ENCODE peak calls at places on chromosomes 4 and X, in six cellular contexts. One of them, this sample, is unnamed.

GRCh38 chrX:9188117-9188516 is 154.2 kb upstream of the FAM9B start:
- DNase-seq in IMR-90: no peak
- DNase-seq in H1: no peak
- DNase-seq in mesendoderm: no peak
- DNase-seq in trophoblast cell: no peak
- DNase-seq in neuronal stem cell: no peak
- DNase-seq in this sample: no peak

GRCh38 chrX:135974279-135974856 is 580 bp upstream of the MMGT1 start:
- DNase-seq in mesendoderm: peak
- DNase-seq in H1: peak
- DNase-seq in trophoblast cell: peak
- DNase-seq in neuronal stem cell: peak
- DNase-seq in IMR-90: peak
- DNase-seq in this sample: peak

GRCh38 chr4:92307156-92307555 is 3.4 kb downstream of the GRID2 start:
- DNase-seq in neuronal stem cell: no peak
- DNase-seq in H1: no peak
- DNase-seq in trophoblast cell: no peak
- DNase-seq in IMR-90: no peak
- DNase-seq in mesendoderm: no peak
- DNase-seq in this sample: no peak

GRCh38 chr4:44448548-44449443 is at the start of gene KCTD8:
- DNase-seq in neuronal stem cell: peak
- DNase-seq in IMR-90: peak
- DNase-seq in trophoblast cell: peak
- DNase-seq in H1: peak
- DNase-seq in mesendoderm: peak
- DNase-seq in this sample: peak

GRCh38 chrX:111812889-111813563 is 63.0 kb upstream of the TRPC5OS start:
- DNase-seq in mesendoderm: no peak
- DNase-seq in H1: no peak
- DNase-seq in trophoblast cell: no peak
- DNase-seq in IMR-90: no peak
- DNase-seq in neuronal stem cell: no peak
- DNase-seq in this sample: no peak

GRCh38 chr4:53478671-53479456 is 101.4 kb downstream of the FIP1L1 start:
- DNase-seq in IMR-90: peak
- DNase-seq in neuronal stem cell: no peak
- DNase-seq in mesendoderm: no peak
- DNase-seq in H1: no peak
- DNase-seq in trophoblast cell: no peak
- DNase-seq in this sample: peak

GRCh38 chr4:128512767-128513322 is 225.2 kb upstream of the PGRMC2 start:
- DNase-seq in neuronal stem cell: no peak
- DNase-seq in mesendoderm: no peak
- DNase-seq in H1: no peak
- DNase-seq in IMR-90: no peak
- DNase-seq in trophoblast cell: no peak
- DNase-seq in this sample: peak

GRCh38 chr4:173214661-173215060 is 46.0 kb downstream of the GALNT7 start:
- DNase-seq in mesendoderm: no peak
- DNase-seq in H1: no peak
- DNase-seq in IMR-90: peak
- DNase-seq in trophoblast cell: no peak
- DNase-seq in neuronal stem cell: no peak
- DNase-seq in this sample: no peak

GRCh38 chr4:107035711-107036601 is at the start of gene DKK2:
- DNase-seq in trophoblast cell: no peak
- DNase-seq in mesendoderm: peak
- DNase-seq in neuronal stem cell: peak
- DNase-seq in H1: peak
- DNase-seq in IMR-90: peak
- DNase-seq in this sample: peak

GRCh38 chr4:6674500-6675149 is 19.1 kb upstream of the S100P start:
- DNase-seq in IMR-90: peak
- DNase-seq in H1: no peak
- DNase-seq in neuronal stem cell: peak
- DNase-seq in trophoblast cell: no peak
- DNase-seq in mesendoderm: peak
- DNase-seq in this sample: peak

GRCh38 chrX:10240918-10241317 is 84.1 kb downstream of the CLCN4 start:
- DNase-seq in neuronal stem cell: no peak
- DNase-seq in H1: no peak
- DNase-seq in trophoblast cell: no peak
- DNase-seq in mesendoderm: no peak
- DNase-seq in IMR-90: peak
- DNase-seq in this sample: peak

GRCh38 chr4:173494013-173494970 is 35.7 kb downstream of the HAND2 start:
- DNase-seq in trophoblast cell: peak
- DNase-seq in H1: peak
- DNase-seq in IMR-90: peak
- DNase-seq in mesendoderm: peak
- DNase-seq in neuronal stem cell: no peak
- DNase-seq in this sample: peak

GRCh38 chr4:108512615-108513505 is 107.5 kb upstream of the RPL34 start:
- DNase-seq in trophoblast cell: no peak
- DNase-seq in IMR-90: peak
- DNase-seq in neuronal stem cell: peak
- DNase-seq in mesendoderm: peak
- DNase-seq in H1: peak
- DNase-seq in this sample: peak

GRCh38 chr4:140367738-140368137 is 5.7 kb upstream of the SCOC start:
- DNase-seq in H1: no peak
- DNase-seq in mesendoderm: no peak
- DNase-seq in IMR-90: peak
- DNase-seq in trophoblast cell: no peak
- DNase-seq in neuronal stem cell: no peak
- DNase-seq in this sample: no peak

GRCh38 chrX:30615229-30615628 is 37.7 kb upstream of the TASL start:
- DNase-seq in trophoblast cell: no peak
- DNase-seq in IMR-90: peak
- DNase-seq in H1: no peak
- DNase-seq in neuronal stem cell: no peak
- DNase-seq in mesendoderm: no peak
- DNase-seq in this sample: no peak

GRCh38 chr4:153232768-153233167 is 28.5 kb downstream of the TRIM2 start:
- DNase-seq in neuronal stem cell: no peak
- DNase-seq in trophoblast cell: no peak
- DNase-seq in mesendoderm: peak
- DNase-seq in IMR-90: no peak
- DNase-seq in H1: peak
- DNase-seq in this sample: peak

GRCh38 chr4:153259679-153260078 is 55.4 kb downstream of the TRIM2 start:
- DNase-seq in mesendoderm: no peak
- DNase-seq in neuronal stem cell: no peak
- DNase-seq in IMR-90: no peak
- DNase-seq in H1: no peak
- DNase-seq in trophoblast cell: no peak
- DNase-seq in this sample: no peak

GRCh38 chr4:143711543-143712159 is 11.2 kb upstream of the FREM3 start:
- DNase-seq in H1: no peak
- DNase-seq in IMR-90: no peak
- DNase-seq in neuronal stem cell: no peak
- DNase-seq in trophoblast cell: no peak
- DNase-seq in mesendoderm: peak
- DNase-seq in this sample: no peak

GRCh38 chr4:132642196-132642817 is 506.8 kb upstream of the PCDH10 start:
- DNase-seq in mesendoderm: peak
- DNase-seq in H1: peak
- DNase-seq in IMR-90: peak
- DNase-seq in neuronal stem cell: peak
- DNase-seq in trophoblast cell: peak
- DNase-seq in this sample: peak

DNA sequence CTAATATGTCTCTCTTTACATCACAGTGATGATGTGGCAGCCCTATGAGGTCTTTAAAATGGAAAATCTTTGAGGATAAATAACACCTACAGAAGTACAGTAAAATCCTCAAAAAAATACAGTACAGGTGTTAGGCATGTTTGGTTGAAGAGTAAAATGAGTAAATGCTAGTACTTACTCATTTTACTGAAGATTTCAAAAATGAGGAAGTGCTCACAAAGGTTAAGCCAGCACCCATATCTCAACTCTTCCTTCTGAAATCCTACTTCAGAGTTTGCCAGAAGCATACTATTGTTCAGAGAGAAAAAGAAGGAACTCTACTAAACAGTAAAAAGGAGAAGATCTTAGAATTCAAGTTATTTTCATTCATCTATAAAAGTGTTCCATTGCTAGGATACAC is 130.9 kb downstream of the CBR4 start:
- DNase-seq in trophoblast cell: peak
- DNase-seq in neuronal stem cell: no peak
- DNase-seq in H1: no peak
- DNase-seq in mesendoderm: no peak
- DNase-seq in IMR-90: no peak
- DNase-seq in this sample: no peak
- H3K4me3 ChIP-seq in trophoblast cell: no peak
- H3K4me3 ChIP-seq in neuronal stem cell: no peak
- H3K4me3 ChIP-seq in H1: no peak
- H3K4me3 ChIP-seq in mesendoderm: no peak
- H3K4me3 ChIP-seq in IMR-90: no peak
- H3K4me3 ChIP-seq in this sample: peak

GRCh38 chr4:87030606-87031441 is 96.0 kb downstream of the AFF1 start:
- DNase-seq in H1: no peak
- DNase-seq in neuronal stem cell: no peak
- DNase-seq in IMR-90: peak
- DNase-seq in mesendoderm: peak
- DNase-seq in trophoblast cell: no peak
- DNase-seq in this sample: peak

GRCh38 chr4:87034527-87034926 is 99.7 kb downstream of the AFF1 start:
- DNase-seq in IMR-90: no peak
- DNase-seq in trophoblast cell: no peak
- DNase-seq in H1: no peak
- DNase-seq in neuronal stem cell: no peak
- DNase-seq in mesendoderm: no peak
- DNase-seq in this sample: no peak

GRCh38 chr4:87033902-87034301 is 99.1 kb downstream of the AFF1 start:
- DNase-seq in IMR-90: no peak
- DNase-seq in neuronal stem cell: no peak
- DNase-seq in mesendoderm: peak
- DNase-seq in H1: no peak
- DNase-seq in trophoblast cell: no peak
- DNase-seq in this sample: no peak

GRCh38 chr4:87031946-87032345 is 97.1 kb downstream of the AFF1 start:
- DNase-seq in trophoblast cell: no peak
- DNase-seq in IMR-90: no peak
- DNase-seq in mesendoderm: no peak
- DNase-seq in neuronal stem cell: no peak
- DNase-seq in H1: no peak
- DNase-seq in this sample: no peak

GRCh38 chr4:87032884-87033533 is 98.2 kb downstream of the AFF1 start:
- DNase-seq in mesendoderm: no peak
- DNase-seq in neuronal stem cell: no peak
- DNase-seq in trophoblast cell: no peak
- DNase-seq in H1: no peak
- DNase-seq in IMR-90: peak
- DNase-seq in this sample: peak
- H2BK5ac ChIP-seq in mesendoderm: peak
- H2BK5ac ChIP-seq in neuronal stem cell: no peak
- H2BK5ac ChIP-seq in trophoblast cell: no peak
- H2BK5ac ChIP-seq in H1: peak
- H2BK5ac ChIP-seq in IMR-90: peak
- H2BK5ac ChIP-seq in this sample: no peak

DNA sequence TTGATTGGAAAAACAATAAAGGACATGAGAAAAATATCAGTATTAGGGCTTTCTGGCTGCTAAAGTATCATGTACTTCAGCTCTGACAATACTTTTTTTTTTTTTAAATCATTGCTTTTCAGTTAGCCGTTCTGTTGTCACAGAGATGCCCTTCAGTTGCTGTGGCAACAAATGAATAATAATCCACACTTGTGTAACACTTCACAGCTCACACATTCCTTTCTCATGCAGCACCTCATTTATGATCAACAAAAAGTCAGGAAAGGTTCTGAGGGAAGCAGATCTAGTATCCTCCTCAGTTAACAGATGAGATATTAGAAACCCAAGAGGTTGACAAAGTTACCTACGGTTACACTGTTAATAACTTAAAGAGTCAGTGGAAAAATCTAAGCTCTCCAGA is 444.2 kb upstream of the SLIT2 start:
- DNase-seq in H1: no peak
- DNase-seq in IMR-90: peak
- DNase-seq in mesendoderm: peak
- DNase-seq in trophoblast cell: no peak
- DNase-seq in neuronal stem cell: no peak
- DNase-seq in this sample: peak
- H3K4me2 ChIP-seq in H1: no peak
- H3K4me2 ChIP-seq in IMR-90: no peak
- H3K4me2 ChIP-seq in mesendoderm: no peak
- H3K4me2 ChIP-seq in trophoblast cell: no peak
- H3K4me2 ChIP-seq in neuronal stem cell: no peak
- H3K4me2 ChIP-seq in this sample: no peak

GRCh38 chr4:8201341-8201781 is 2.3 kb downstream of the SH3TC1 start:
- DNase-seq in mesendoderm: no peak
- DNase-seq in neuronal stem cell: no peak
- DNase-seq in IMR-90: no peak
- DNase-seq in trophoblast cell: no peak
- DNase-seq in H1: no peak
- DNase-seq in this sample: no peak

GRCh38 chr4:8202108-8202507 is 3.0 kb downstream of the SH3TC1 start:
- DNase-seq in trophoblast cell: no peak
- DNase-seq in mesendoderm: no peak
- DNase-seq in H1: no peak
- DNase-seq in neuronal stem cell: no peak
- DNase-seq in IMR-90: no peak
- DNase-seq in this sample: no peak

GRCh38 chr4:8198906-8199593 is at the start of gene SH3TC1:
- DNase-seq in H1: no peak
- DNase-seq in IMR-90: peak
- DNase-seq in mesendoderm: no peak
- DNase-seq in trophoblast cell: peak
- DNase-seq in neuronal stem cell: no peak
- DNase-seq in this sample: peak

GRCh38 chr4:8199594-8200301 is 658 bp downstream of the SH3TC1 start:
- DNase-seq in trophoblast cell: no peak
- DNase-seq in neuronal stem cell: no peak
- DNase-seq in mesendoderm: no peak
- DNase-seq in IMR-90: no peak
- DNase-seq in H1: no peak
- DNase-seq in this sample: no peak

DNA sequence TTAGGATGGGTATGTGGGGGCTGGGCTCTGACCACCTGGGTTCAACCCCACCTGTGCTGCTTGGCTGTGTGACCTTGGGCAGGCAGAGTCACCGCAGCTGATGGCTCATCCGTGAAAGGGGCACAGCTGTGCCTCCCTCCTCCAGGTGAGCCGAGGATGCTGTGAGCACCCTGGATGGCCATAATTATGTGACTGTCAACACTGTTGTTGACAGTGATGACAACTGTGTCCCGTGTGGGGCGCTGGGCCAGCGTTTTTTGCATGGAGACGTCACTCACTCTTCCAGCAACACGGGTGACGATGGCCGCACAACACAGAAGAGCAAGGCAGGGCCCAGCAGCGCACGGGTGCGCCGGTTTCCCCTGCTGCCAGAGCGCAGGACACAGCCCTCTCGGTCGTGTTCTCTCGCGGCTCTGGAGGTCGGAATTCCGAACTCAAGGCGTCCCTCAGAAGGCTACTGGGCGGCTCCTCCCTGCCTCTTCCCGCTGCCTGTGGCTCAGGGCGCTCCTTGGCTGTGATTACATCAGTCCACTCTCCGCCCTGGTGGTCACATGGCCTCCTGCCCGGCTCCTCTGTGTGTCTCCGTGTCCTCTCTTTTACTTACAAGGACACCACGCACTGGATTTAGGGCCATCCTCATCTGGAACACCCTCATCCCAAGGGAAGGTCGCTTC is 1.3 kb downstream of the SH3TC1 start:
- DNase-seq in neuronal stem cell: no peak
- DNase-seq in mesendoderm: no peak
- DNase-seq in IMR-90: peak
- DNase-seq in trophoblast cell: peak
- DNase-seq in H1: no peak
- DNase-seq in this sample: peak
- H3K4me3 ChIP-seq in neuronal stem cell: no peak
- H3K4me3 ChIP-seq in mesendoderm: no peak
- H3K4me3 ChIP-seq in IMR-90: no peak
- H3K4me3 ChIP-seq in trophoblast cell: no peak
- H3K4me3 ChIP-seq in H1: no peak
- H3K4me3 ChIP-seq in this sample: peak

This sample was measured in mesenchymal stem cell.